ENCODE peak calls at places on chromosomes 1 and 21, in eight cellular contexts. E is SHP77; J is germinal center; C is AG10803; M is hepatocyte; K is activated naive CD4-positive, alpha-beta T cell treated with anti-CD3 and anti-CD28 coated beads, Interleukin-2, amount 10 ng/mL, durations not matched to agents 7 days and 5 days; W is CD8-positive, alpha-beta memory T cell; S is retinal pigment epithelial cell. P is an unnamed sample.

GRCh38 chr21:43967981-43968380 is 44.1 kb upstream of the TRAPPC10 start:
- DNase-seq in S (no peak), E (no peak), C (no peak), M (no peak), W (no peak), K (no peak), J (no peak), P (no peak)

GRCh38 chr1:15443281-15443680 is 5.0 kb downstream of the CTRC start:
- DNase-seq in J (no peak), W (no peak), C (no peak), K (no peak), S (no peak), E (no peak), M (no peak), P (no peak)

GRCh38 chr1:100360790-100361232 is 8.5 kb downstream of the CDC14A start:
- DNase-seq in J (no peak), E (no peak), W (no peak), C (peak), K (no peak), M (no peak), S (peak), P (no peak)

GRCh38 chr1:187517508-187517907 is 688.8 kb downstream of the PLA2G4A start:
- DNase-seq in K (no peak), S (no peak), W (no peak), C (no peak), E (peak), J (no peak), M (no peak), P (no peak)

GRCh38 chr21:46154955-46155513 is 345 bp downstream of the FTCD start:
- DNase-seq in C (no peak), J (no peak), W (no peak), M (peak), K (peak), S (no peak), E (no peak), P (no peak)

GRCh38 chr1:37064059-37064458 is 29.7 kb upstream of the GRIK3 start:
- DNase-seq in J (no peak), M (no peak), W (no peak), S (no peak), E (no peak), K (no peak), C (no peak), P (no peak)

GRCh38 chr1:165856606-165857005 is 29.2 kb downstream of the UCK2 start:
- DNase-seq in C (no peak), M (no peak), K (no peak), S (no peak), J (no peak), W (no peak), E (no peak), P (no peak)

GRCh38 chr1:38667626-38668025 is 191.9 kb downstream of the RRAGC start:
- DNase-seq in C (no peak), K (no peak), M (no peak), E (no peak), W (no peak), S (no peak), J (no peak), P (no peak)

GRCh38 chr1:228101994-228102790 is 933 bp downstream of the C1orf35 start:
- DNase-seq in K (peak), C (no peak), M (peak), J (peak), S (no peak), W (peak), E (peak), P (no peak)

GRCh38 chr1:54973205-54973921 is 7.1 kb upstream of the TMEM61 start:
- DNase-seq in W (no peak), M (no peak), J (no peak), S (no peak), E (peak), C (peak), K (no peak), P (no peak)

P was measured in dermis microvascular lymphatic vessel endothelial cell.